ENCODE peak calls at places on chromosome 3, in seven cellular contexts. W is OCI-LY7, O is SJSA1, K is DND-41, G is thyroid gland, Q is esophagus muscularis mucosa, S is breast epithelium. B is an unnamed sample.
A peak's percentile ranks its signal among the peaks of the same experiment; 100 is the strongest.

GRCh38 chr3:183038221-183038620 is 57.9 kb upstream of the DCUN1D1 start:
- DNase-seq in Q (no peak), W (no peak), K (no peak), O (no peak), G (no peak), S (no peak), B (no peak)

GRCh38 chr3:62607287-62608029 is 234.1 kb upstream of the FEZF2 start:
- DNase-seq in S (no peak), W (no peak), G (peak; percentile 97), Q (no peak), K (no peak), O (peak; percentile 42), B (no peak)

GRCh38 chr3:36542186-36542585 is 161.9 kb downstream of the STAC start:
- DNase-seq in Q (peak; percentile 34), S (no peak), K (no peak), W (no peak), O (no peak), G (no peak), B (no peak)

GRCh38 chr3:32469151-32469874 is 33.3 kb downstream of the CMTM6 start:
- DNase-seq in W (no peak), S (no peak), K (no peak), G (no peak), O (no peak), Q (no peak), B (no peak)

GRCh38 chr3:52532517-52532837 is 1.2 kb downstream of the NT5DC2 start:
- DNase-seq in S (no peak), Q (no peak), K (no peak), O (peak; percentile 80), W (peak; percentile 58), G (no peak), B (peak; percentile 65)

GRCh38 chr3:135328036-135328435 is 533.0 kb downstream of the EPHB1 start:
- DNase-seq in O (no peak), S (no peak), G (no peak), Q (peak; percentile 72), W (no peak), K (no peak), B (no peak)

GRCh38 chr3:81154611-81155143 is 606.8 kb downstream of the GBE1 start:
- DNase-seq in S (no peak), K (no peak), G (no peak), Q (no peak), O (no peak), W (no peak), B (no peak)

GRCh38 chr3:147945968-147946519 is 536.9 kb downstream of the ZIC1 start:
- DNase-seq in O (peak; percentile 72), S (no peak), Q (no peak), G (peak; percentile 48), W (no peak), K (peak; percentile 24), B (no peak)

DNA sequence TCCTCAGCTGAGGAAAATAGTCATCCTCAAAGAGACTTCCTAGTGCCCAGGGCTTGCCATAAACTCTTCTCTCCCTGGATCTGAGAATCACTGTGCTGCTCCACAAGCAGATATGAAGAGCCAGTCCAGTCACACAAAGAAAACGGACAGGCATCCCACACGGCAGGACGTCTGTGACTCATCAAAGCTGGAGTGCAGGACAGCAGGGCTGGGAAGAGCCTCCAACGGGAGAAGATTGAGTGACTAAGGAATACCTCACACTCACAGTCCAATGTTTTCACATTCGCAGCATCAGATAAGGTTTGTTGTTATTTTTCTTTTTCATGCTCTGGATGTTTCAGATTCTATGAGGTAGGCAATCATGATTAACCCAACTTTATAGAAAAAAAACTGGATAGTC is 57.8 kb downstream of the NEK10 start:
- DNase-seq in W (no peak), O (peak; percentile 92), G (no peak), K (no peak), Q (no peak), S (no peak), B (peak; percentile 69)
- H3K27ac ChIP-seq in W (no peak overlapping the region), O (peak overlapping the region; percentile 58), G (no peak overlapping the region), K (no peak overlapping the region), Q (no peak overlapping the region), S (no peak overlapping the region), B (peak overlapping the region; percentile 9)

GRCh38 chr3:195259146-195259563 is 11.8 kb downstream of the XXYLT1 start:
- DNase-seq in G (no peak), O (no peak), S (no peak), W (no peak), Q (no peak), K (no peak), B (no peak)
- H3K4me3 ChIP-seq in G (no peak overlapping the region), O (peak overlapping the region; percentile 47), S (peak overlapping the region; percentile 54), W (peak overlapping the region; percentile 68), Q (peak overlapping the region; percentile 91), K (peak overlapping the region; percentile 66), B (peak overlapping the region; percentile 42)

GRCh38 chr3:101577276-101577675 is 3.3 kb downstream of the PCNP start:
- DNase-seq in K (no peak), O (no peak), W (peak; percentile 45), S (no peak), G (no peak), Q (no peak), B (no peak)

GRCh38 chr3:101571028-101571895 is 2.7 kb upstream of the PCNP start:
- DNase-seq in Q (no peak), G (no peak), S (no peak), K (no peak), W (no peak), O (no peak), B (no peak)

GRCh38 chr3:101573449-101574387 is at the start of gene PCNP:
- DNase-seq in Q (peak; percentile 99), G (peak; percentile 98), K (peak; percentile 99), O (peak; percentile 97), S (peak; percentile 98), W (peak; percentile 99), B (peak; percentile 98)

DNA sequence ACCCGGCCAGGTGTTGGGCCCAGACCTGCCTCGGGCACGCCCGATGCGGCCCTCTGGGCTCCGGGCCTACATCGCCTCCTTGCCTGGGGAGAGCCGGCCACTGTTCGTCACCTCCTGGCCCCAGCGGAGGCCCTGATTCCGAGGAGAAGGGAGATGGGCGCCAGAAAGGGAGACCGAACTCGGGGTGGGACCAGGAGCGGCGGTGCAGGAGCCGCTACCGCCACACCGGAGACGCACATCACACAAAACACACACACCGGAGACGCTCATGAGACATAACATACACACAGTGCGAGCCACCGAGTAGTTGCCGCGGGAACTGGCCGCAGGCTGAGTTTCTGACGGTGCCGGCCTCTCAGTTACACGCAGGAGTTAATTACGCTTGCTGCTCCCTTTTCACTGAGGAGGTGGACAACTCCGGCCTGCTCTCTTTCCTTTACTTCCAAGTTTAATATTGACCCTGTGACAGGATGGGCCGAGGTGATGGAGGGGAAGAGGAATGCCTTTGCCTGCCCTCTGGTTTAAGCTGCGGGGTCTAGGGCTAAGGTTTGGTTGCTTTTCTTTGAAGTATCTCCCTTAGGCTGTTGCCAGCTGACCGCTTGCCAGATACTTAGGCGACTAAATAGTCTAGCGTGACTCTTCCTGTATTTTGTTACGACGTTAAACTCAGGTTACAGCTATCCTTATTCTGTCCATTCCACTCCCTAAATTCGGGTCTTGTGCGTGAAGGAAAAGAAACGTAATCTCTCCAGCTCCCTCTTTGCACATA is 592 bp downstream of the PCNP start:
- DNase-seq in K (peak; percentile 55), S (peak; percentile 59), W (peak; percentile 66), O (peak; percentile 46), Q (peak; percentile 92), G (peak; percentile 72), B (no peak)
- H3K4me1 ChIP-seq in K (peaks cover 57% of the 10 kb centered on the region), S (no peaks in the 10 kb centered on the region), W (peaks cover 36% of the 10 kb centered on the region), O (peaks cover 10% of the 10 kb centered on the region), Q (peaks cover 55% of the 10 kb centered on the region), G (peaks cover 5% of the 10 kb centered on the region), B (no peaks in the 10 kb centered on the region)

DNA sequence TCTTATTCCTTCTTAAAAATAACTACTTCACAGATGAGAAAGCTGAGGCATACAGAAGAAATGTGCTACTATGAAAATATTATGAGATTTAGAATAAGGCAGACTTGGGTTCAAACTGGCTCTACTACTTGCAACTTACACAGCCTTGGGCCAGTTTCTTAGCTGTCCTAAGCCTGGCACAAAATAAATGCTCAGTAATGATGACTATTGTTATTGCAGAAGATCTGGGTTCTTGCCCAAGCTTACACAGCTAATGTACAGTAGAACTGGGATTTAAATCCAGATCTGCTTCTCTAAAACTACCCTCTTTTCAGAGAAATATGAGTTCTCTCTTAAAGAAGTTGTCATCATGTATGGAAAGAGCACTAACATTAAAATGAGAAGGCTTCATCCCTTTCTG is 228.2 kb upstream of the TPRG1 start:
- DNase-seq in G (no peak), Q (no peak), W (no peak), K (no peak), S (no peak), O (no peak), B (no peak)
- H3K27ac ChIP-seq in G (no peak overlapping the region), Q (no peak overlapping the region), W (no peak overlapping the region), K (no peak overlapping the region), S (peak overlapping the region; percentile 99), O (no peak overlapping the region), B (no peak overlapping the region)

GRCh38 chr3:193729601-193730000 is 136.6 kb downstream of the OPA1 start:
- DNase-seq in G (no peak), O (no peak), S (no peak), K (no peak), Q (peak; percentile 68), W (no peak), B (no peak)
- H3K4me3 ChIP-seq in G (no peak overlapping the region), O (no peak overlapping the region), S (no peak overlapping the region), K (no peak overlapping the region), Q (no peak overlapping the region), W (no peak overlapping the region), B (no peak overlapping the region)

GRCh38 chr3:48514431-48515227 is 10.7 kb upstream of the SHISA5 start:
- DNase-seq in Q (no peak), S (no peak), G (no peak), O (no peak), K (peak; percentile 82), W (peak; percentile 73), B (no peak)
- H3K4me1 ChIP-seq in Q (no peaks in the 10 kb centered on the region), S (no peaks in the 10 kb centered on the region), G (no peaks in the 10 kb centered on the region), O (no peaks in the 10 kb centered on the region), K (peaks cover 13% of the 10 kb centered on the region), W (peaks cover 18% of the 10 kb centered on the region), B (no peaks in the 10 kb centered on the region)

GRCh38 chr3:179615458-179616173 is 11.0 kb downstream of the NDUFB5 start:
- DNase-seq in Q (no peak), G (no peak), O (no peak), W (no peak), S (no peak), K (no peak), B (no peak)

GRCh38 chr3:179610066-179610465 is 5.5 kb downstream of the NDUFB5 start:
- DNase-seq in K (no peak), G (no peak), S (no peak), Q (no peak), O (no peak), W (no peak), B (no peak)

GRCh38 chr3:179608931-179609720 is 4.5 kb downstream of the NDUFB5 start:
- DNase-seq in G (no peak), O (no peak), K (no peak), S (no peak), W (peak; percentile 61), Q (no peak), B (no peak)

DNA sequence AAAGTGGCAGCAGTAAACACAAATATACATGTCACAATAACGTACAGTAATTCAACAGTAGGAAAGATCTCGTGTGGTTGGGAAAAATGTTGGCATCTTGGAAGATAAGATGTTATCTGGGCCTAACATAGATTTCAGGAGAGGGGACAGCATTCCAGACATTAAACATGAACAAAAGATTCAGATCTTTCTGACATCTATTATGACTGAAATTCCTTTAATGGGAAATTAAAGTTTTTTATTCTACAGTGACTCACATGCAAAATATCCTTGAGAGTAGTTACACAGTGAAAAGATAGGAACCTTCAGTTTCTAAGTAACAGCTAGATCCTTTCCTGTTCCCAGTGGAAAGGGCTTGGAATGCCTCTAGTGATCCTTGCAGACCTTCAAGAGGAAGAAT is 9.2 kb downstream of the NDUFB5 start:
- DNase-seq in K (no peak), G (no peak), S (no peak), O (no peak), W (no peak), Q (no peak), B (no peak)
- H3K27ac ChIP-seq in K (no peak overlapping the region), G (no peak overlapping the region), S (no peak overlapping the region), O (peak overlapping the region; percentile 69), W (no peak overlapping the region), Q (no peak overlapping the region), B (no peak overlapping the region)